ENCODE peak calls at places on chromosomes 2 and 18, in nine cellular contexts. C is upper lobe of right lung, K is iPS-NIHi11, J is A549, X is NCI-H1417 treated with DMSO at 0.1 percent for 48 hours, G is T1000, Q is A172, S is WTC11, D is tibial artery. Z is an unnamed sample.

GRCh38 chr2:47617523-47618271 is 165.2 kb upstream of the MSH6 start:
- DNase-seq in C (no peak), K (no peak), J (no peak), X (no peak), G (no peak), Q (no peak), S (peak), D (no peak), Z (no peak)

GRCh38 chr2:164928101-164928673 is 27.1 kb downstream of the SLC38A11 start:
- DNase-seq in C (no peak), K (no peak), J (no peak), X (no peak), G (no peak), Q (no peak), S (no peak), D (no peak), Z (no peak)

GRCh38 chr18:8380926-8381325 is 228.3 kb upstream of the RAB12 start:
- DNase-seq in C (no peak), K (no peak), J (no peak), X (no peak), G (no peak), Q (no peak), S (no peak), D (no peak), Z (no peak)

GRCh38 chr2:45691152-45691551 is 39.7 kb downstream of the PRKCE start:
- DNase-seq in C (no peak), K (no peak), J (no peak), X (no peak), G (no peak), Q (peak), S (no peak), D (no peak), Z (no peak)

GRCh38 chr18:59013744-59014143 is 125.9 kb upstream of the SEC11C start:
- DNase-seq in C (no peak), K (no peak), J (no peak), X (no peak), G (no peak), Q (no peak), S (no peak), D (no peak), Z (no peak)

GRCh38 chr2:70919672-70920366 is 15.9 kb upstream of the ATP6V1B1 start:
- DNase-seq in C (peak), K (peak), J (peak), X (no peak), G (no peak), Q (peak), S (peak), D (peak), Z (no peak)

GRCh38 chr2:164954954-164955701 is at the start of gene SLC38A11:
- DNase-seq in C (peak), K (peak), J (no peak), X (no peak), G (no peak), Q (no peak), S (peak), D (no peak), Z (no peak)

GRCh38 chr2:239259173-239259572 is 141.6 kb downstream of the HDAC4 start:
- DNase-seq in C (no peak), K (no peak), J (no peak), X (no peak), G (no peak), Q (no peak), S (no peak), D (peak), Z (no peak)

GRCh38 chr2:209566250-209566649 is 142.4 kb downstream of the MAP2 start:
- DNase-seq in C (no peak), K (no peak), J (no peak), X (no peak), G (no peak), Q (no peak), S (no peak), D (no peak), Z (no peak)

GRCh38 chr2:12636837-12637581 is 79.7 kb upstream of the TRIB2 start:
- DNase-seq in C (no peak), K (no peak), J (no peak), X (no peak), G (no peak), Q (no peak), S (no peak), D (no peak), Z (no peak)

GRCh38 chr18:35949903-35950627 is 22.4 kb upstream of the RMP24 start:
- DNase-seq in C (peak), K (peak), J (peak), X (peak), G (no peak), Q (peak), S (peak), D (peak), Z (no peak)

GRCh38 chr2:133362061-133362476 is 206.2 kb downstream of the NCKAP5 start:
- DNase-seq in C (no peak), K (no peak), J (peak), X (no peak), G (peak), Q (peak), S (no peak), D (no peak), Z (no peak)

GRCh38 chr2:105778344-105778607 is 33.6 kb downstream of the NCK2 start:
- DNase-seq in C (no peak), K (no peak), J (no peak), X (no peak), G (no peak), Q (no peak), S (no peak), D (no peak), Z (no peak)

GRCh38 chr18:23798824-23799223 is 109.6 kb downstream of the LAMA3 start:
- DNase-seq in C (no peak), K (no peak), J (no peak), X (no peak), G (no peak), Q (no peak), S (no peak), D (no peak), Z (no peak)

GRCh38 chr2:236051803-236052202 is 116.4 kb downstream of the GBX2 start:
- DNase-seq in C (no peak), K (no peak), J (no peak), X (no peak), G (no peak), Q (no peak), S (no peak), D (no peak), Z (no peak)

GRCh38 chr2:28592481-28592880 is 96.6 kb downstream of the PLB1 start:
- DNase-seq in C (peak), K (no peak), J (no peak), X (no peak), G (no peak), Q (no peak), S (no peak), D (no peak), Z (no peak)

GRCh38 chr2:40039543-40039942 is 260.5 kb upstream of the THUMPD2 start:
- DNase-seq in C (no peak), K (no peak), J (no peak), X (no peak), G (no peak), Q (no peak), S (no peak), D (no peak), Z (no peak)

GRCh38 chr2:154032220-154032619 is 160.5 kb downstream of the GALNT13 start:
- DNase-seq in C (no peak), K (no peak), J (no peak), X (no peak), G (no peak), Q (no peak), S (no peak), D (no peak), Z (no peak)

GRCh38 chr2:1846046-1847015 is 102.0 kb upstream of the PXDN start:
- DNase-seq in C (peak), K (no peak), J (no peak), X (no peak), G (no peak), Q (no peak), S (no peak), D (peak), Z (no peak)

GRCh38 chr2:197184959-197185586 is 125.5 kb downstream of the ANKRD44 start:
- DNase-seq in C (peak), K (no peak), J (no peak), X (no peak), G (no peak), Q (peak), S (no peak), D (peak), Z (no peak)

GRCh38 chr2:55732854-55733253 is 39.2 kb upstream of the PNPT1 start:
- DNase-seq in C (no peak), K (no peak), J (no peak), X (no peak), G (no peak), Q (no peak), S (no peak), D (no peak), Z (no peak)

GRCh38 chr2:160322320-160322719 is 122.2 kb upstream of the ITGB6 start:
- DNase-seq in C (no peak), K (no peak), J (no peak), X (no peak), G (no peak), Q (no peak), S (no peak), D (no peak), Z (no peak)

GRCh38 chr18:73458186-73458964 is 590.6 kb upstream of the NETO1 start:
- DNase-seq in C (no peak), K (no peak), J (no peak), X (no peak), G (no peak), Q (no peak), S (no peak), D (no peak), Z (no peak)

GRCh38 chr2:187408926-187409325 is 39.1 kb downstream of the CALCRL start:
- DNase-seq in C (no peak), K (no peak), J (no peak), X (no peak), G (no peak), Q (no peak), S (no peak), D (no peak), Z (no peak)

GRCh38 chr2:203404996-203405395 is 76.8 kb downstream of the ABI2 start:
- DNase-seq in C (no peak), K (no peak), J (no peak), X (no peak), G (no peak), Q (no peak), S (no peak), D (no peak), Z (no peak)

GRCh38 chr2:28643911-28644334 is 107.7 kb upstream of the PPP1CB start:
- DNase-seq in C (no peak), K (no peak), J (no peak), X (no peak), G (peak), Q (peak), S (no peak), D (no peak), Z (no peak)

GRCh38 chr2:28652217-28652616 is 99.4 kb upstream of the PPP1CB start:
- DNase-seq in C (no peak), K (no peak), J (no peak), X (no peak), G (no peak), Q (no peak), S (no peak), D (no peak), Z (no peak)

GRCh38 chr2:83186050-83186790 is 1272.9 kb downstream of the SUCLG1 start:
- DNase-seq in C (no peak), K (no peak), J (no peak), X (no peak), G (no peak), Q (peak), S (no peak), D (no peak), Z (no peak)

GRCh38 chr2:45497355-45497754 is 113.7 kb downstream of the SRBD1 start:
- DNase-seq in C (no peak), K (no peak), J (no peak), X (no peak), G (no peak), Q (no peak), S (no peak), D (no peak), Z (no peak)

GRCh38 chr18:26919656-26920055 is 54.1 kb upstream of the AQP4 start:
- DNase-seq in C (no peak), K (no peak), J (no peak), X (no peak), G (peak), Q (no peak), S (no peak), D (no peak), Z (no peak)

GRCh38 chr18:55328301-55328700 is 259.7 kb downstream of the TCF4 start:
- DNase-seq in C (no peak), K (no peak), J (no peak), X (no peak), G (no peak), Q (peak), S (no peak), D (no peak), Z (no peak)